ENCODE peak calls at places on chromosomes 13 and 19, in six cellular contexts. S is right lobe of liver; G is upper lobe of right lung; K is K562; I is CD8-positive, alpha-beta T cell; C is thoracic aorta. P is an unnamed sample.
A peak's percentile ranks its signal among the peaks of the same experiment; 100 is the strongest.

GRCh38 chr19:49997709-49998108 is 27.5 kb downstream of the VRK3 start:
- DNase-seq in K (peak; percentile 51), S (no peak), C (no peak), I (no peak), G (no peak), P (peak; percentile 6)

GRCh38 chr13:96958286-96958891 is 35.9 kb downstream of the OXGR1 start:
- DNase-seq in K (peak; percentile 16), G (no peak), S (no peak), C (no peak), I (no peak), P (peak; percentile 38)

GRCh38 chr13:31207630-31208549 is 8.1 kb downstream of the B3GLCT start:
- DNase-seq in S (no peak), C (no peak), G (no peak), K (no peak), I (no peak), P (peak; percentile 68)

GRCh38 chr13:25652764-25653163 is 281.0 kb downstream of the ATP8A2 start:
- DNase-seq in K (no peak), C (no peak), G (no peak), S (no peak), I (no peak), P (no peak)

GRCh38 chr13:76723551-76724232 is 162.5 kb downstream of the KCTD12 start:
- DNase-seq in K (no peak), S (peak; percentile 59), C (no peak), I (peak; percentile 2), G (no peak), P (peak; percentile 96)

GRCh38 chr13:67549331-67549730 is 319.2 kb upstream of the PCDH9 start:
- DNase-seq in C (no peak), I (no peak), K (peak; percentile 11), G (no peak), S (no peak), P (peak; percentile 23)

GRCh38 chr13:111967572-111968201 is 99.3 kb upstream of the SOX1 start:
- DNase-seq in C (no peak), G (no peak), S (no peak), I (no peak), K (no peak), P (no peak)

GRCh38 chr13:32200741-32201140 is 114.4 kb downstream of the ZAR1L start:
- DNase-seq in K (no peak), S (no peak), I (no peak), C (no peak), G (no peak), P (peak; percentile 29)

GRCh38 chr13:44364019-44364418 is 9.6 kb upstream of the SERP2 start:
- DNase-seq in C (no peak), G (no peak), I (no peak), K (no peak), S (no peak), P (no peak)

GRCh38 chr13:75512253-75512652 is 25.4 kb downstream of the COMMD6 start:
- DNase-seq in C (no peak), K (no peak), S (no peak), G (no peak), I (no peak), P (peak; percentile 33)

GRCh38 chr13:42707003-42707402 is 74.4 kb upstream of the FAM216B start:
- DNase-seq in S (no peak), C (no peak), G (no peak), K (no peak), I (no peak), P (peak; percentile 48)

GRCh38 chr19:20238025-20238623 is 71.1 kb downstream of the ZNF486 start:
- DNase-seq in S (peak; percentile 78), K (peak; percentile 75), C (peak; percentile 56), G (peak; percentile 88), I (peak; percentile 80), P (peak; percentile 79)

GRCh38 chr19:2302319-2303208 is 5.4 kb downstream of the LINGO3 start:
- DNase-seq in C (no peak), I (no peak), K (peak; percentile 47), G (no peak), S (no peak), P (peak; percentile 46)

GRCh38 chr13:102729560-102730275 is 34.9 kb upstream of the METTL21C start:
- DNase-seq in S (no peak), C (no peak), I (no peak), G (no peak), K (no peak), P (no peak)

GRCh38 chr19:17111766-17112165 is 36.2 kb downstream of the MYO9B start:
- DNase-seq in C (no peak), S (no peak), G (no peak), K (no peak), I (no peak), P (no peak)

GRCh38 chr19:52689804-52690394 is 44.9 kb downstream of the ZNF611 start:
- DNase-seq in I (peak; percentile 11), K (peak; percentile 37), S (peak; percentile 72), C (peak; percentile 4), G (peak; percentile 73), P (peak; percentile 9)

GRCh38 chr19:31519216-31519615 is 170.0 kb upstream of the TSHZ3 start:
- DNase-seq in K (no peak), S (no peak), I (no peak), G (no peak), C (no peak), P (no peak)

GRCh38 chr19:3776479-3777040 is 4.5 kb upstream of the RAX2 start:
- DNase-seq in G (no peak), I (no peak), S (no peak), C (no peak), K (no peak), P (no peak)

GRCh38 chr19:33266971-33267484 is 35.3 kb downstream of the CEBPA start:
- DNase-seq in S (no peak), K (no peak), C (no peak), G (no peak), I (no peak), P (no peak)

GRCh38 chr13:102817907-102818306 is 19.0 kb downstream of the BIVM start:
- DNase-seq in S (no peak), G (no peak), K (no peak), I (no peak), C (no peak), P (peak; percentile 25)

GRCh38 chr19:6723108-6723618 is 2.7 kb upstream of the C3 start:
- DNase-seq in G (peak; percentile 79), I (no peak), C (no peak), S (peak; percentile 78), K (no peak), P (peak; percentile 48)
- H3K4me3 ChIP-seq in G (no peak overlapping the region), I (no peak overlapping the region), C (peak overlapping the region; percentile 14), S (peak overlapping the region; percentile 12), K (no peak overlapping the region), P (no peak overlapping the region)

GRCh38 chr19:46659151-46660007 is 1.6 kb downstream of the DACT3 start:
- DNase-seq in G (peak; percentile 68), K (peak; percentile 92), C (no peak), I (no peak), S (peak; percentile 60), P (peak; percentile 32)

GRCh38 chr19:46660601-46661019 is 372 bp downstream of the DACT3 start:
- DNase-seq in G (no peak), S (no peak), C (no peak), I (no peak), K (peak; percentile 32), P (no peak)

GRCh38 chr19:46661735-46662592 is 982 bp upstream of the DACT3 start:
- DNase-seq in C (no peak), G (peak; percentile 90), K (peak; percentile 90), I (peak; percentile 59), S (peak; percentile 81), P (peak; percentile 89)

GRCh38 chr19:46661020-46661731 is at the start of gene DACT3:
- DNase-seq in I (peak; percentile 100), C (peak; percentile 100), K (peak; percentile 100), S (peak; percentile 100), G (peak; percentile 100), P (peak; percentile 100)

DNA sequence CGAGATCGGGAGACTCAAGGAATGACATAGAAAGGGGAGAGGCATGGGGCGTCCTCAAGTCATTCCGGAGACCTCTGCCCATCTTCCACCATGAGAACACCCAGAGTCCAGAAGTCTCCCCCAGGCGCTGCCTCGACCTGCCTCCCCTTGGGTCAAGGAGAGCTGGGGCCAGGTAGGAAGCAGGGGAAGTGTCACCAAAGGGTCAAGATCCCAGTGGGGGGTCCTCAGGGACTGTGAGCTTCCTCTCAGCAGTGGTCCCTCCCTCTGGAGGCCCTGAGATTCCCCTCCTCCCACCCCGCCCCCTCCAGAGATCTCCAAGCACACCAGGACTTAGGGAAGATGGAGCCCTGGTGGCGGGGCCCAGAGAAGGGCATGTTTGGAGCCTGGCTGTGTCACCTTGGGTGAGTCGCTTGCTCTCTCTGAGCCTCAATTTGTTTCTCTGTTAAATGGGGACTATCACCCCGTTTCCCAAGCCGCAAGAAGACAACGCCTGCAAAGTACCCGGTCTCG is 919 bp downstream of the DACT3 start:
- DNase-seq in S (no peak), K (peak; percentile 65), C (no peak), G (no peak), I (no peak), P (no peak)
- TF ChIP-seq CTCF in S (no peak), K (no peak), C (no peak), G (no peak), I (no peak), P (no peak)

GRCh38 chr19:18939163-18939562 is 1.9 kb downstream of the HOMER3 start:
- DNase-seq in C (no peak), K (no peak), G (no peak), S (no peak), I (no peak), P (no peak)
- H3K4me3 ChIP-seq in C (peak overlapping the region; percentile 94), K (no peak overlapping the region), G (no peak overlapping the region), S (no peak overlapping the region), I (no peak overlapping the region), P (peak overlapping the region; percentile 82)

GRCh38 chr13:39682310-39682709 is 26.8 kb downstream of the COG6 start:
- DNase-seq in S (no peak), K (no peak), I (no peak), C (no peak), G (no peak), P (no peak)

GRCh38 chr13:39675904-39676303 is 20.4 kb downstream of the COG6 start:
- DNase-seq in S (no peak), K (no peak), C (no peak), I (no peak), G (no peak), P (no peak)

GRCh38 chr13:39672378-39673132 is 17.1 kb downstream of the COG6 start:
- DNase-seq in I (no peak), C (no peak), G (no peak), K (no peak), S (no peak), P (no peak)

DNA sequence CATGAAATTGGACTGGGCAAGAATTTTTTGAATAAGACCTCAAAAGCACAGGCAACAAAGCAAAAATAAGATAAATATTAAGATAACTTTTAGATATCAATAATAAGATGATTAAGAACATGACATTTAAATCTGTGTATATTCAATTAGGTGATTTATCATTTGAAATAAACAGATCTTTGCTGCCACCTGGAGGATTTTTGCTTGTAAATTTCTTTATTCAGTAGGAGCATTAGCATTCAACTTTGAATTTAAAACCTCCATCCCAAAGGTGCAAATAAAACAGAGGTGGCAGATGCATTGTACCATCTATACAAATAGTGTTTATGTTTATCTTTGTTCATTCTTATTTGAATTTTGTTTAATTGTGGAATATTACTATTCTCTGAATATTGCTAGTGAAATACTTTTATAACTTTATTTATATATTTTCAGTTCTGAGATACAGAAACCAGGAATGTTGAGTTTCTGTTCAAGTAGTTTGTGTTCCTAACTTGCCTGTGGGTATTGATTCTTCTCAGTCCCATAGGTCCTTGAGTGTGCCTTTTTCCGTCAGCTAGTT is 20.9 kb downstream of the COG6 start:
- DNase-seq in K (peak; percentile 34), C (no peak), I (no peak), S (no peak), G (no peak), P (peak; percentile 49)
- TF ChIP-seq CTCF in K (peak; percentile 44), C (peak; percentile 40), I (peak; percentile 81), S (peak; percentile 49), G (peak; percentile 53), P (peak; percentile 57)